ENCODE peak calls at places on chromosomes 16 and 17, in four cellular contexts. One of them, this sample, is unnamed.

GRCh38 chr16:54171855-54172537 is 114.6 kb downstream of the IRX3 start:
- DNase-seq in CD4-positive, CD25-positive, alpha-beta regulatory T cell: no peak
- DNase-seq in lower lobe of right lung: no peak
- DNase-seq in heart right ventricle: no peak
- DNase-seq in this sample: no peak

GRCh38 chr17:52297230-52298010 is 138.9 kb upstream of the CA10 start:
- DNase-seq in CD4-positive, CD25-positive, alpha-beta regulatory T cell: no peak
- DNase-seq in lower lobe of right lung: no peak
- DNase-seq in heart right ventricle: no peak
- DNase-seq in this sample: no peak

GRCh38 chr17:64457156-64457555 is 8.2 kb downstream of the MILR1 start:
- DNase-seq in heart right ventricle: no peak
- DNase-seq in lower lobe of right lung: no peak
- DNase-seq in CD4-positive, CD25-positive, alpha-beta regulatory T cell: no peak
- DNase-seq in this sample: no peak

GRCh38 chr16:12097523-12098428 is 121.2 kb downstream of the SNX29 start:
- DNase-seq in lower lobe of right lung: peak; percentile 27
- DNase-seq in CD4-positive, CD25-positive, alpha-beta regulatory T cell: no peak
- DNase-seq in heart right ventricle: no peak
- DNase-seq in this sample: no peak

GRCh38 chr17:38701504-38702165 is 3.4 kb upstream of the MLLT6 start:
- DNase-seq in CD4-positive, CD25-positive, alpha-beta regulatory T cell: peak; percentile 63
- DNase-seq in lower lobe of right lung: no peak
- DNase-seq in heart right ventricle: no peak
- DNase-seq in this sample: peak; percentile 61

GRCh38 chr17:50047488-50048126 is 8.3 kb upstream of the ITGA3 start:
- DNase-seq in heart right ventricle: no peak
- DNase-seq in lower lobe of right lung: no peak
- DNase-seq in CD4-positive, CD25-positive, alpha-beta regulatory T cell: no peak
- DNase-seq in this sample: no peak

GRCh38 chr16:23060458-23061320 is 88.6 kb downstream of the USP31 start:
- DNase-seq in CD4-positive, CD25-positive, alpha-beta regulatory T cell: peak; percentile 33
- DNase-seq in lower lobe of right lung: peak; percentile 58
- DNase-seq in heart right ventricle: no peak
- DNase-seq in this sample: peak; percentile 6

GRCh38 chr17:57946798-57947358 is 8.3 kb downstream of the CUEDC1 start:
- DNase-seq in heart right ventricle: peak; percentile 32
- DNase-seq in lower lobe of right lung: peak; percentile 76
- DNase-seq in CD4-positive, CD25-positive, alpha-beta regulatory T cell: no peak
- DNase-seq in this sample: no peak

GRCh38 chr16:88194397-88195020 is 188.2 kb upstream of the ZNF469 start:
- DNase-seq in CD4-positive, CD25-positive, alpha-beta regulatory T cell: no peak
- DNase-seq in lower lobe of right lung: no peak
- DNase-seq in heart right ventricle: no peak
- DNase-seq in this sample: no peak

GRCh38 chr16:85384831-85385462 is 228.2 kb upstream of the GSE1 start:
- DNase-seq in heart right ventricle: peak; percentile 7
- DNase-seq in lower lobe of right lung: peak; percentile 46
- DNase-seq in CD4-positive, CD25-positive, alpha-beta regulatory T cell: no peak
- DNase-seq in this sample: no peak

GRCh38 chr17:63641678-63642077 is 19.5 kb downstream of the MAP3K3 start:
- DNase-seq in CD4-positive, CD25-positive, alpha-beta regulatory T cell: no peak
- DNase-seq in lower lobe of right lung: no peak
- DNase-seq in heart right ventricle: no peak
- DNase-seq in this sample: no peak

GRCh38 chr16:57757326-57757786 is 21.8 kb downstream of the KATNB1 start:
- DNase-seq in lower lobe of right lung: peak; percentile 90
- DNase-seq in CD4-positive, CD25-positive, alpha-beta regulatory T cell: peak; percentile 73
- DNase-seq in heart right ventricle: peak; percentile 93
- DNase-seq in this sample: peak; percentile 71

GRCh38 chr16:75271441-75272096 is 20.1 kb upstream of the BCAR1 start:
- DNase-seq in CD4-positive, CD25-positive, alpha-beta regulatory T cell: no peak
- DNase-seq in lower lobe of right lung: no peak
- DNase-seq in heart right ventricle: no peak
- DNase-seq in this sample: no peak

GRCh38 chr16:62225675-62226074 is 189.4 kb upstream of the CDH8 start:
- DNase-seq in lower lobe of right lung: peak; percentile 77
- DNase-seq in heart right ventricle: peak; percentile 62
- DNase-seq in CD4-positive, CD25-positive, alpha-beta regulatory T cell: no peak
- DNase-seq in this sample: no peak

GRCh38 chr16:48335961-48336360 is 49.3 kb downstream of the SIAH1 start:
- DNase-seq in lower lobe of right lung: no peak
- DNase-seq in CD4-positive, CD25-positive, alpha-beta regulatory T cell: no peak
- DNase-seq in heart right ventricle: no peak
- DNase-seq in this sample: no peak

GRCh38 chr17:9512323-9513168 is 63.1 kb downstream of the STX8 start:
- DNase-seq in CD4-positive, CD25-positive, alpha-beta regulatory T cell: no peak
- DNase-seq in heart right ventricle: no peak
- DNase-seq in lower lobe of right lung: no peak
- DNase-seq in this sample: no peak

GRCh38 chr17:10172241-10172741 is 26.1 kb downstream of the GAS7 start:
- DNase-seq in lower lobe of right lung: no peak
- DNase-seq in heart right ventricle: no peak
- DNase-seq in CD4-positive, CD25-positive, alpha-beta regulatory T cell: no peak
- DNase-seq in this sample: no peak

GRCh38 chr17:38885728-38886642 is 16.1 kb downstream of the LASP1 start:
- DNase-seq in heart right ventricle: no peak
- DNase-seq in lower lobe of right lung: no peak
- DNase-seq in CD4-positive, CD25-positive, alpha-beta regulatory T cell: no peak
- DNase-seq in this sample: no peak

GRCh38 chr17:3693099-3693498 is 2.9 kb downstream of the P2RX5 start:
- DNase-seq in lower lobe of right lung: no peak
- DNase-seq in CD4-positive, CD25-positive, alpha-beta regulatory T cell: no peak
- DNase-seq in heart right ventricle: no peak
- DNase-seq in this sample: no peak

GRCh38 chr16:19223235-19223847 is 55.3 kb downstream of the SYT17 start:
- DNase-seq in heart right ventricle: no peak
- DNase-seq in lower lobe of right lung: no peak
- DNase-seq in CD4-positive, CD25-positive, alpha-beta regulatory T cell: no peak
- DNase-seq in this sample: no peak

GRCh38 chr17:19341641-19342610 is 20.6 kb downstream of the B9D1 start:
- DNase-seq in CD4-positive, CD25-positive, alpha-beta regulatory T cell: no peak
- DNase-seq in lower lobe of right lung: no peak
- DNase-seq in heart right ventricle: no peak
- DNase-seq in this sample: no peak

GRCh38 chr16:85571813-85572619 is 41.1 kb upstream of the GSE1 start:
- DNase-seq in heart right ventricle: no peak
- DNase-seq in CD4-positive, CD25-positive, alpha-beta regulatory T cell: no peak
- DNase-seq in lower lobe of right lung: peak; percentile 75
- DNase-seq in this sample: no peak

GRCh38 chr16:86403541-86404163 is 106.7 kb upstream of the FOXF1 start:
- DNase-seq in CD4-positive, CD25-positive, alpha-beta regulatory T cell: no peak
- DNase-seq in heart right ventricle: no peak
- DNase-seq in lower lobe of right lung: no peak
- DNase-seq in this sample: no peak

GRCh38 chr17:14833201-14833773 is 431.8 kb downstream of the PMP22 start:
- DNase-seq in lower lobe of right lung: no peak
- DNase-seq in heart right ventricle: no peak
- DNase-seq in CD4-positive, CD25-positive, alpha-beta regulatory T cell: no peak
- DNase-seq in this sample: no peak

GRCh38 chr17:14826361-14826760 is 438.8 kb downstream of the PMP22 start:
- DNase-seq in heart right ventricle: no peak
- DNase-seq in CD4-positive, CD25-positive, alpha-beta regulatory T cell: no peak
- DNase-seq in lower lobe of right lung: no peak
- DNase-seq in this sample: no peak

DNA sequence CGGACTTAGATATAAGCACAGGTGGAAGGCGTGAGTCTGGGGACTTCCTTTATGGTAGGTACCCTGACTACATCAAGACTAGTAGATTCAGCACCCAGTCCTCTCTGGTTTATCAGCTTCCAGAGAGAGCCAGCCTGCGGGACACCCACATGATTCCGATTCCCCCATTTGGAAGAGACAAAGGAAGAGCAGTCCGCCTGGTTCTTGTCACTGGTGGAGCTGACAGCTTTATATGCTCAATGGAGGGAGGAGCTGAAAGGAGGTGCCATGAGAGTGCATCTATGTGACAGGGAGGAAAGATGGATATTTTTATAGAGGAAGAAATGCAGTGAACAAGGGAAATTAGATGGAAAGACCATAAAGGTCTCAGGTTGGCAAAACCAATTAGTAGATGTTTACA is 437.7 kb downstream of the PMP22 start:
- DNase-seq in CD4-positive, CD25-positive, alpha-beta regulatory T cell: no peak
- DNase-seq in heart right ventricle: no peak
- DNase-seq in lower lobe of right lung: no peak
- DNase-seq in this sample: no peak
- H3K4me1 ChIP-seq in CD4-positive, CD25-positive, alpha-beta regulatory T cell: no peaks in the 10 kb centered on the region
- H3K4me1 ChIP-seq in heart right ventricle: no peaks in the 10 kb centered on the region
- H3K4me1 ChIP-seq in lower lobe of right lung: no peaks in the 10 kb centered on the region
- H3K4me1 ChIP-seq in this sample: no peaks in the 10 kb centered on the region

GRCh38 chr16:28936784-28937155 is 5.0 kb downstream of the CD19 start:
- DNase-seq in lower lobe of right lung: peak; percentile 49
- DNase-seq in heart right ventricle: no peak
- DNase-seq in CD4-positive, CD25-positive, alpha-beta regulatory T cell: no peak
- DNase-seq in this sample: no peak
- H3K36me3 ChIP-seq in lower lobe of right lung: no peaks in the 10 kb centered on the region
- H3K36me3 ChIP-seq in heart right ventricle: no peaks in the 10 kb centered on the region
- H3K36me3 ChIP-seq in CD4-positive, CD25-positive, alpha-beta regulatory T cell: no peaks in the 10 kb centered on the region
- H3K36me3 ChIP-seq in this sample: no peaks in the 10 kb centered on the region

GRCh38 chr16:89974860-89975259 is 26.3 kb downstream of the DEF8 start:
- DNase-seq in heart right ventricle: no peak
- DNase-seq in lower lobe of right lung: no peak
- DNase-seq in CD4-positive, CD25-positive, alpha-beta regulatory T cell: no peak
- DNase-seq in this sample: no peak

GRCh38 chr16:89973235-89973634 is 24.7 kb downstream of the DEF8 start:
- DNase-seq in lower lobe of right lung: no peak
- DNase-seq in CD4-positive, CD25-positive, alpha-beta regulatory T cell: no peak
- DNase-seq in heart right ventricle: no peak
- DNase-seq in this sample: no peak

GRCh38 chr16:89971495-89972243 is 23.1 kb downstream of the DEF8 start:
- DNase-seq in heart right ventricle: peak; percentile 33
- DNase-seq in lower lobe of right lung: peak; percentile 65
- DNase-seq in CD4-positive, CD25-positive, alpha-beta regulatory T cell: no peak
- DNase-seq in this sample: no peak

GRCh38 chr16:89972244-89973234 is 24.0 kb downstream of the DEF8 start:
- DNase-seq in CD4-positive, CD25-positive, alpha-beta regulatory T cell: peak; percentile 87
- DNase-seq in heart right ventricle: peak; percentile 94
- DNase-seq in lower lobe of right lung: peak; percentile 96
- DNase-seq in this sample: peak; percentile 83

DNA sequence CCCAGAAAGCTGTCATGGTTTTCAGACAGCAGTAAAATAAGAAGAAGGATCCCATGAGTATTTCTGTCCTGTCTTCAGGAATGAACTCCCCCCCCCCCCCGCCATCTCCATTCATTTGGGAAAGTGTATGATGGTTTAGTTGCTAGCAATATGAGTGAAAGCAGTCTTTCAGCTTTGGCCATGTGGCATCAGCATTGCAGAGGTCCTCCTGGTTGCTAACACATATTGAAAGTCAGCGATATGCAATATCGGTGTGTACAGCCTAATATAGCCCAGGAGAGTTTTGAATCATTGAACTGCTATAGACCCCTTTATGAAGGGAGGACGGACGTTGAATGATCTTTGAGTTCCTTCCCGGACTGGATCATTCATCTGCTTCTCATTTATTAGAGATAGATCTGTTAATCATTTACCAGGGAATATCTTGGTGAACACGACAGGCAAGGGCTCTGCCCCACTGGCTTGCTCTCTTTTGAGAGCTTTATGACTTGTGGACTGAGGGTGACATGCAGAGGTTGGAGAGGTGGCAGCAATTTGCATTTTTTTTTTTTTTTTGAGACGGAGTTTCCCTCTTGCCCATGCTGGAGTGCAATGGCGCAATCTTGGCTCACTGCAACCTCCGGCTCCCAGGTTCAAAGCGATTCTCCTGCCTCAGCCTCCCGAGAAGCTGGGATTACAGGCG is 25.2 kb downstream of the DEF8 start:
- DNase-seq in CD4-positive, CD25-positive, alpha-beta regulatory T cell: no peak
- DNase-seq in heart right ventricle: no peak
- DNase-seq in lower lobe of right lung: no peak
- DNase-seq in this sample: no peak
- H3K4me1 ChIP-seq in CD4-positive, CD25-positive, alpha-beta regulatory T cell: peaks cover 23% of the 10 kb centered on the region
- H3K4me1 ChIP-seq in heart right ventricle: peaks cover 41% of the 10 kb centered on the region
- H3K4me1 ChIP-seq in lower lobe of right lung: peaks cover 32% of the 10 kb centered on the region
- H3K4me1 ChIP-seq in this sample: peaks cover 12% of the 10 kb centered on the region

GRCh38 chr16:29844575-29845331 is 18.3 kb downstream of the CDIPT start:
- DNase-seq in CD4-positive, CD25-positive, alpha-beta regulatory T cell: no peak
- DNase-seq in heart right ventricle: no peak
- DNase-seq in lower lobe of right lung: peak; percentile 73
- DNase-seq in this sample: no peak
- H3K36me3 ChIP-seq in CD4-positive, CD25-positive, alpha-beta regulatory T cell: peaks cover 70% of the 10 kb centered on the region
- H3K36me3 ChIP-seq in heart right ventricle: peaks cover 87% of the 10 kb centered on the region
- H3K36me3 ChIP-seq in lower lobe of right lung: peaks cover 86% of the 10 kb centered on the region
- H3K36me3 ChIP-seq in this sample: peaks cover 75% of the 10 kb centered on the region

DNA sequence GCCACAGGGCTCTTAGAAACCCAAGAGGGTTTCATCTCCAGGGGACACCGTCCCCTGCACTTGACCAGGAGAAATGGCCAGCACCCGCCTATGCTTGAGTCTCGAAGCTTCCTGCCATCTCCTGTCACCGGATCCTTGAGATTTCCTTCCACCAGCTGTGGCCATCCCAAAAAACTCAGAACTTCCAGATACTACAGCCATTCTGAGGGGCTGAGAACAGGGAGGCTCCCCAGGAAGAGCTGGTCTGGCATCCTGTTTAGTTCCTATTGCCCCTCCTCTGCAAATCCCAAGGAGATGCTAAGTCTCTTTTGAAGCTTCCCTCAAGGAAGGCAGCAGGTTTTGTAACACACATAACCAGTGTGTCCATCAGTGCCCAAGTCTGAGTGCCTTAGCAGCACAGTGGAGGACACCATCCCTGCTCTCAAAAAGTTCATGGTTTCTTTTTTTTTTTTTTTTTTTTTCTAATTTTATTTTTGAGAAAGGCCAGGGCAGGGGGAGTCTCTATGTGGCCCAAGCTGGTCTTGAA is 2.0 kb downstream of the UBALD2 start:
- DNase-seq in lower lobe of right lung: no peak
- DNase-seq in CD4-positive, CD25-positive, alpha-beta regulatory T cell: no peak
- DNase-seq in heart right ventricle: no peak
- DNase-seq in this sample: no peak
- H3K4me1 ChIP-seq in lower lobe of right lung: peaks cover 84% of the 10 kb centered on the region
- H3K4me1 ChIP-seq in CD4-positive, CD25-positive, alpha-beta regulatory T cell: peaks cover 70% of the 10 kb centered on the region
- H3K4me1 ChIP-seq in heart right ventricle: peaks cover 84% of the 10 kb centered on the region
- H3K4me1 ChIP-seq in this sample: peaks cover 54% of the 10 kb centered on the region

GRCh38 chr17:77476498-77476897 is 335.7 kb downstream of the SEC14L1 start:
- DNase-seq in CD4-positive, CD25-positive, alpha-beta regulatory T cell: no peak
- DNase-seq in lower lobe of right lung: no peak
- DNase-seq in heart right ventricle: no peak
- DNase-seq in this sample: no peak
- H3K36me3 ChIP-seq in CD4-positive, CD25-positive, alpha-beta regulatory T cell: peaks cover 37% of the 10 kb centered on the region
- H3K36me3 ChIP-seq in lower lobe of right lung: no peaks in the 10 kb centered on the region
- H3K36me3 ChIP-seq in heart right ventricle: no peaks in the 10 kb centered on the region
- H3K36me3 ChIP-seq in this sample: peaks cover 22% of the 10 kb centered on the region

This sample was measured in effector memory CD4-positive, alpha-beta T cell.